ENCODE peak calls at places on chromosomes 12 and 14, in five cellular contexts. One of them, this sample, is unnamed. For H3K4me1, the result is how much of the 10 kb centered on the place peaks cover.

GRCh38 chr14:65224799-65225198 is 122.5 kb upstream of the MAX start:
- DNase-seq in aorta: no peak
- DNase-seq in CD8-positive, alpha-beta memory T cell: no peak
- DNase-seq in heart left ventricle: no peak
- DNase-seq in SJCRH30: no peak
- DNase-seq in this sample: no peak

GRCh38 chr12:91926810-91927209 is 218.8 kb downstream of the BTG1 start:
- DNase-seq in aorta: no peak
- DNase-seq in heart left ventricle: no peak
- DNase-seq in CD8-positive, alpha-beta memory T cell: no peak
- DNase-seq in SJCRH30: no peak
- DNase-seq in this sample: no peak

GRCh38 chr12:84994436-84994835 is 41.6 kb downstream of the TSPAN19 start:
- DNase-seq in CD8-positive, alpha-beta memory T cell: no peak
- DNase-seq in SJCRH30: no peak
- DNase-seq in aorta: no peak
- DNase-seq in heart left ventricle: no peak
- DNase-seq in this sample: no peak

GRCh38 chr14:89196561-89196960 is 220.5 kb downstream of the FOXN3 start:
- DNase-seq in SJCRH30: no peak
- DNase-seq in aorta: no peak
- DNase-seq in heart left ventricle: no peak
- DNase-seq in CD8-positive, alpha-beta memory T cell: no peak
- DNase-seq in this sample: no peak

GRCh38 chr14:75933712-75934296 is 48.0 kb downstream of the TGFB3 start:
- DNase-seq in heart left ventricle: no peak
- DNase-seq in aorta: no peak
- DNase-seq in CD8-positive, alpha-beta memory T cell: no peak
- DNase-seq in SJCRH30: no peak
- DNase-seq in this sample: no peak

GRCh38 chr12:57614178-57614947 is 3.1 kb downstream of the ARHGEF25 start:
- DNase-seq in SJCRH30: peak
- DNase-seq in aorta: no peak
- DNase-seq in heart left ventricle: peak
- DNase-seq in CD8-positive, alpha-beta memory T cell: no peak
- DNase-seq in this sample: peak

GRCh38 chr14:42563313-42563712 is 956.6 kb downstream of the LRFN5 start:
- DNase-seq in SJCRH30: no peak
- DNase-seq in CD8-positive, alpha-beta memory T cell: no peak
- DNase-seq in aorta: no peak
- DNase-seq in heart left ventricle: no peak
- DNase-seq in this sample: no peak

GRCh38 chr14:71143391-71144290 is 236.4 kb downstream of the PCNX1 start:
- DNase-seq in CD8-positive, alpha-beta memory T cell: peak
- DNase-seq in heart left ventricle: no peak
- DNase-seq in aorta: no peak
- DNase-seq in SJCRH30: no peak
- DNase-seq in this sample: no peak

GRCh38 chr12:53459097-53459496 is 7.2 kb downstream of the PCBP2 start:
- DNase-seq in CD8-positive, alpha-beta memory T cell: no peak
- DNase-seq in aorta: no peak
- DNase-seq in SJCRH30: no peak
- DNase-seq in heart left ventricle: no peak
- DNase-seq in this sample: no peak

GRCh38 chr14:56996721-56997399 is 186.6 kb upstream of the OTX2 start:
- DNase-seq in heart left ventricle: no peak
- DNase-seq in SJCRH30: no peak
- DNase-seq in CD8-positive, alpha-beta memory T cell: no peak
- DNase-seq in aorta: no peak
- DNase-seq in this sample: no peak

GRCh38 chr14:56422703-56423213 is 156.8 kb upstream of the TMEM260 start:
- DNase-seq in CD8-positive, alpha-beta memory T cell: no peak
- DNase-seq in aorta: no peak
- DNase-seq in SJCRH30: peak
- DNase-seq in heart left ventricle: peak
- DNase-seq in this sample: peak

GRCh38 chr14:55386037-55386798 is 25.4 kb downstream of the ATG14 start:
- DNase-seq in SJCRH30: no peak
- DNase-seq in CD8-positive, alpha-beta memory T cell: no peak
- DNase-seq in aorta: no peak
- DNase-seq in heart left ventricle: no peak
- DNase-seq in this sample: no peak

DNA sequence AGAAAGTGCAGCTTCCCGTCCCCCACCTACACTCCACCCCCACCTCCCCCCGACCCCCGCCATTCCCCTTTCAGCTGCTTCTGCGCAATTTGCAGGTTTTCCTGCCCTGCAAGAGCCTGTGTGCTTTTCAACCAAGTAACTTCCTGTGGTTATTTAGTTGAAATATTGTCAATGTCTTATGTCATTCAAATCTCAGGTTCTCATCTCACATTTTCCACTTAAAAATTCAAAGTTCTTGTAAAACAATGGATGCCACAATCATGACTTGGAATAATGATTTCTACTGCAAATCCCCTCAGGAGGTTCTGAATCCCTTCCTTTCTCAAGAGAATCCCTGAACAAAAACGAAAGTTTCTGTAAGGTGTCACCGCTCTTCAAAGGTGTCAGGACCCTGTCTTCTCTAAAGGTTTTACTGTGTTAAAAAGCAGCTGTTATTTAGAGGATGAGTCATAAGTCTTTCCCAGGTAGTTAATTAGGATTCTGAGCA is 31.6 kb downstream of the WBP11 start:
- DNase-seq in aorta: no peak
- DNase-seq in SJCRH30: no peak
- DNase-seq in CD8-positive, alpha-beta memory T cell: peak
- DNase-seq in heart left ventricle: no peak
- DNase-seq in this sample: no peak
- H3K4me3 ChIP-seq in aorta: peak
- H3K4me3 ChIP-seq in SJCRH30: peak
- H3K4me3 ChIP-seq in CD8-positive, alpha-beta memory T cell: peak
- H3K4me3 ChIP-seq in heart left ventricle: peak
- H3K4me3 ChIP-seq in this sample: no peak

GRCh38 chr12:26276709-26277108 is 81.3 kb downstream of the SSPN start:
- DNase-seq in SJCRH30: no peak
- DNase-seq in CD8-positive, alpha-beta memory T cell: no peak
- DNase-seq in aorta: no peak
- DNase-seq in heart left ventricle: no peak
- DNase-seq in this sample: no peak
- H3K4me1 ChIP-seq in SJCRH30: under half
- H3K4me1 ChIP-seq in CD8-positive, alpha-beta memory T cell: under half
- H3K4me1 ChIP-seq in aorta: under half
- H3K4me1 ChIP-seq in heart left ventricle: under half
- H3K4me1 ChIP-seq in this sample: under half

DNA sequence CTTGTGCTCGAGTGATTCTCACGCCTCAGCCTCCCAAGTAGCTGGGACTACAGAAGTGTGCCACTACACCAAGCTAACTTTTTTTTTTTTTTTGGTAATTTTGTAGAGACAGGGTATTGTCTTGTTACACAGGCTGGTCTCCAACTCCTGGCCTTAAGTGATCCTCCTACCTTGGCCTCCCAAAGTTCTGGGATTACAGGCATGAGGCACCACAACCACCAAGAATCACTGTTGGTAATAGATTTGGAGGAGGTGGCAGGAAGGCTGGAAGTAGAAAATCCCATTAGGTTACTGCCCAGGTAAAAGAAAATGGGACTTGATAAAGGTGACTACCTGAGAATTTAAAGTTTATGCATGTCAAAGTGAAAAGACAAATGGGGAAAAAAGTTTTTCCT is 1.4 kb upstream of the CDCA4 start:
- DNase-seq in heart left ventricle: no peak
- DNase-seq in SJCRH30: no peak
- DNase-seq in aorta: no peak
- DNase-seq in CD8-positive, alpha-beta memory T cell: no peak
- DNase-seq in this sample: no peak
- H3K4me3 ChIP-seq in heart left ventricle: no peak
- H3K4me3 ChIP-seq in SJCRH30: peak
- H3K4me3 ChIP-seq in aorta: no peak
- H3K4me3 ChIP-seq in CD8-positive, alpha-beta memory T cell: no peak
- H3K4me3 ChIP-seq in this sample: no peak

DNA sequence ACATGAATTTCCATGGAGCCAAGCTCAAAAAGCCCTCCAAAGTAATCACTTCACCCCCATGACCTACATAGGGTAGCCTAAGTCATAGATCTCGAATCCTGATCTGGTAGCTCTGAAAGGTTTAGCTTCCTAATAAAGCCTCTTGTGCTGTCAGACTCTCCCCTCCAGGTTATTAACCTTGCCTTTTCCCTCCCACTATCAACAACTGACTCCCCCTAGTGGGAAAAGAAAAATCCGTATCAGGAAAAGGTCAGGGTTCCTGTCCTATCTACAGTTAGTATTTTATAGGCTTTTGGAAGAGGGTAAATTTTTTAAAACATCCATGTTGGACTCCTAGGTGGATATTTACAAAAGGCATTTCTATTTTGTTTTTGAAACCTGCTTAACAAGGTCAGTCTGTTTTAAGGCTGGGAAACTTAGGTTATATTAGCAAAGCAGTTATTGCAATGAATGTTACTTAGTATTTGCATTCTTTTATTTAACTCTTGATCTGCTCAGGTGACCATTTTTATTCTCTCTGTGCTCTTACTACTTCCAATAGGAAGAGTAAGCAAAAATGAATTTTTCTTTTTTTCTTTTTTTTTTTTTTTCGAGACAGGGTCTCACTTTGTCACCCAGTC is 8.0 kb downstream of the YY1 start:
- DNase-seq in aorta: no peak
- DNase-seq in SJCRH30: peak
- DNase-seq in CD8-positive, alpha-beta memory T cell: no peak
- DNase-seq in heart left ventricle: no peak
- DNase-seq in this sample: no peak
- H3K4me1 ChIP-seq in aorta: under half
- H3K4me1 ChIP-seq in SJCRH30: under half
- H3K4me1 ChIP-seq in CD8-positive, alpha-beta memory T cell: half or more
- H3K4me1 ChIP-seq in heart left ventricle: half or more
- H3K4me1 ChIP-seq in this sample: under half

GRCh38 chr12:116862167-116862566 is 19.1 kb downstream of the HRK start:
- DNase-seq in aorta: no peak
- DNase-seq in SJCRH30: no peak
- DNase-seq in heart left ventricle: no peak
- DNase-seq in CD8-positive, alpha-beta memory T cell: no peak
- DNase-seq in this sample: no peak
- H3K4me3 ChIP-seq in aorta: no peak
- H3K4me3 ChIP-seq in SJCRH30: no peak
- H3K4me3 ChIP-seq in heart left ventricle: no peak
- H3K4me3 ChIP-seq in CD8-positive, alpha-beta memory T cell: no peak
- H3K4me3 ChIP-seq in this sample: no peak

GRCh38 chr14:22845821-22846625 is 9.6 kb downstream of the MMP14 start:
- DNase-seq in heart left ventricle: no peak
- DNase-seq in CD8-positive, alpha-beta memory T cell: no peak
- DNase-seq in aorta: peak
- DNase-seq in SJCRH30: no peak
- DNase-seq in this sample: no peak

GRCh38 chr14:22849212-22849819 is 12.9 kb downstream of the MMP14 start:
- DNase-seq in aorta: peak
- DNase-seq in heart left ventricle: peak
- DNase-seq in CD8-positive, alpha-beta memory T cell: no peak
- DNase-seq in SJCRH30: peak
- DNase-seq in this sample: peak

GRCh38 chr14:22848391-22849164 is 12.2 kb downstream of the MMP14 start:
- DNase-seq in aorta: peak
- DNase-seq in heart left ventricle: peak
- DNase-seq in SJCRH30: peak
- DNase-seq in CD8-positive, alpha-beta memory T cell: no peak
- DNase-seq in this sample: peak

GRCh38 chr14:22846811-22847307 is 10.5 kb downstream of the MMP14 start:
- DNase-seq in CD8-positive, alpha-beta memory T cell: no peak
- DNase-seq in aorta: peak
- DNase-seq in SJCRH30: peak
- DNase-seq in heart left ventricle: no peak
- DNase-seq in this sample: no peak

DNA sequence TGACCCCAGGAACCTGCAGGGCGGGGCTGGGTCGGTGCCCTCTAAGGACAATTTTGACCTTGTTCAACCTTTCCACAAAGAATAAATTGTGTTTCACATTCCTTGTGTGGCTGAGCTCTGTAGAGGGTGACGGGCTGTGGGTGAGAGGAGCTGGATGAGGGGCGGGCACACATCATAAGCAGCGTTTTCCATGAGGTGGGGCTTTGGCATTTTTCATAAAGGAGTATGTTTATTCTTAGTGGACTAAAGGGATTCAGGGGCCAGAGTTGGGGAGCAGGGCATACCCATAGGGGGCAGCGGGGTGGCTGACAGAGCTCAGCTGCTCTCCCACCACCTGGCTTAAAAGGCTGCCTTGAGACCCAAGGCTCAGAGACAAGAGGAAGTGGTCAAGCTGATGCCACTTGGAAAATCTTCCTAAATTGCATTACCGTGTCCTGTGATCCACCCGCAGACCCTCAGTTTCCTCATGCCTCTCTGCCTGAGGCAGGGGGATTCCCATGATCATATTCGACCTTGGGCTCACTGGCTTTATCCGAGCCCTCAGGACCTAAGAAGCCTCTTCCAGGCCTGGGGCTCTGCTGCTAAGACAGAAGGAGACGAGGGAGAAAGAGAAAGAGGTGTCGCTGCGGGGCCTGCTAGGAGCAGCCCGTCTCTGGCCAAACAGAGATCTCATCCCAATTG is 11.4 kb downstream of the MMP14 start:
- DNase-seq in aorta: peak
- DNase-seq in heart left ventricle: no peak
- DNase-seq in CD8-positive, alpha-beta memory T cell: no peak
- DNase-seq in SJCRH30: peak
- DNase-seq in this sample: no peak
- H3K4me1 ChIP-seq in aorta: under half
- H3K4me1 ChIP-seq in heart left ventricle: half or more
- H3K4me1 ChIP-seq in CD8-positive, alpha-beta memory T cell: under half
- H3K4me1 ChIP-seq in SJCRH30: under half
- H3K4me1 ChIP-seq in this sample: under half

This sample was measured in right cardiac atrium.